ENCODE peak calls at places on chromosomes 3 and 15, in nine cellular contexts. F is GM23338, E is HepG2, U is Panc1, R is upper lobe of left lung, T is sigmoid colon, B is stomach, K is suprapubic skin, Q is HCT116. Y is an unnamed sample.

GRCh38 chr15:51621917-51622268 is 678 bp downstream of the DMXL2 start:
- DNase-seq in F (peak), B (peak), E (peak), R (peak), Q (peak), U (no peak), T (peak), K (peak), Y (peak)

GRCh38 chr3:71078723-71079525 is 504.6 kb downstream of the FOXP1 start:
- DNase-seq in K (no peak), Q (no peak), F (no peak), T (no peak), E (no peak), R (no peak), B (no peak), U (no peak), Y (no peak)

GRCh38 chr15:38004218-38004848 is 69.9 kb downstream of the TMCO5A start:
- DNase-seq in Q (no peak), F (no peak), U (no peak), E (no peak), K (no peak), B (no peak), R (no peak), T (no peak), Y (no peak)

GRCh38 chr3:72133329-72134011 is 348.5 kb upstream of the PROK2 start:
- DNase-seq in E (peak), R (no peak), Q (no peak), T (no peak), F (no peak), U (no peak), K (no peak), B (no peak), Y (no peak)

GRCh38 chr3:81622395-81622794 is 139.1 kb downstream of the GBE1 start:
- DNase-seq in F (no peak), K (no peak), U (no peak), T (no peak), Q (no peak), B (no peak), R (no peak), E (no peak), Y (no peak)

GRCh38 chr3:57446318-57446841 is 97.8 kb downstream of the DNAH12 start:
- DNase-seq in E (no peak), F (no peak), R (no peak), Q (no peak), K (no peak), T (no peak), U (no peak), B (no peak), Y (no peak)

GRCh38 chr3:110063178-110063577 is 725.8 kb upstream of the DPPA4 start:
- DNase-seq in U (no peak), F (no peak), T (no peak), Q (no peak), B (no peak), R (no peak), K (no peak), E (no peak), Y (no peak)

GRCh38 chr15:72167445-72167844 is 30.1 kb downstream of the GRAMD2A start:
- DNase-seq in B (no peak), Q (no peak), U (no peak), F (no peak), K (no peak), R (no peak), E (no peak), T (no peak), Y (no peak)

GRCh38 chr3:42680256-42680655 is 5.1 kb upstream of the KLHL40 start:
- DNase-seq in B (no peak), Q (no peak), T (peak), F (no peak), U (no peak), E (no peak), R (no peak), K (no peak), Y (no peak)

GRCh38 chr3:153268564-153269279 is 106.7 kb downstream of the RAP2B start:
- DNase-seq in U (no peak), Q (no peak), K (no peak), T (no peak), E (no peak), F (no peak), R (peak), B (no peak), Y (no peak)

GRCh38 chr3:14424711-14425573 is 22.5 kb downstream of the SLC6A6 start:
- DNase-seq in R (no peak), B (no peak), U (no peak), Q (no peak), T (no peak), F (peak), K (no peak), E (no peak), Y (no peak)

GRCh38 chr15:84582583-84583157 is 18.1 kb upstream of the ZSCAN2 start:
- DNase-seq in R (no peak), T (no peak), B (no peak), E (no peak), Q (no peak), K (no peak), U (no peak), F (no peak), Y (no peak)

GRCh38 chr3:62662680-62663079 is 212.5 kb downstream of the CADPS start:
- DNase-seq in Q (no peak), K (no peak), T (no peak), E (no peak), F (no peak), U (no peak), R (no peak), B (no peak), Y (no peak)

GRCh38 chr3:52844290-52844985 is 9.6 kb upstream of the MUSTN1 start:
- DNase-seq in U (no peak), K (no peak), F (no peak), T (no peak), B (no peak), E (peak), Q (no peak), R (no peak), Y (no peak)

GRCh38 chr3:122598556-122598955 is 21.1 kb downstream of the PARP15 start:
- DNase-seq in K (no peak), Q (no peak), F (no peak), R (no peak), B (no peak), T (no peak), U (no peak), E (no peak), Y (no peak)

GRCh38 chr15:70327328-70328136 is 229.8 kb upstream of the TLE3 start:
- DNase-seq in R (no peak), B (no peak), U (no peak), T (no peak), Q (no peak), K (no peak), E (no peak), F (no peak), Y (no peak)

GRCh38 chr3:135771760-135772159 is 193.8 kb upstream of the PPP2R3A start:
- DNase-seq in E (no peak), Q (no peak), T (no peak), F (no peak), R (no peak), U (no peak), K (no peak), B (no peak), Y (no peak)

GRCh38 chr3:169659858-169660614 is 3.5 kb downstream of the MECOM start:
- DNase-seq in K (no peak), T (no peak), Q (no peak), F (peak), U (no peak), B (peak), E (no peak), R (no peak), Y (no peak)

GRCh38 chr3:53628546-53629395 is 134.4 kb downstream of the CACNA1D start:
- DNase-seq in K (no peak), F (no peak), R (no peak), B (peak), E (no peak), Q (no peak), U (no peak), T (no peak), Y (no peak)

GRCh38 chr3:197674741-197675567 is 61.8 kb downstream of the RUBCN start:
- DNase-seq in F (no peak), R (peak), E (no peak), U (no peak), Q (no peak), K (no peak), B (no peak), T (no peak), Y (no peak)

GRCh38 chr15:80689716-80690115 is 5.4 kb upstream of the ABHD17C start:
- DNase-seq in R (no peak), F (no peak), K (no peak), E (no peak), Q (no peak), T (no peak), U (no peak), B (no peak), Y (no peak)

GRCh38 chr3:30741870-30742269 is 135.5 kb downstream of the TGFBR2 start:
- DNase-seq in Q (no peak), B (no peak), K (no peak), T (no peak), U (no peak), F (no peak), R (no peak), E (no peak), Y (no peak)

GRCh38 chr15:36265422-36265821 is 314.0 kb upstream of the CDIN1 start:
- DNase-seq in U (no peak), F (no peak), E (no peak), K (no peak), B (no peak), Q (no peak), T (no peak), R (no peak), Y (no peak)

GRCh38 chr15:74788716-74789151 is 6.9 kb downstream of the CSK start:
- DNase-seq in F (peak), E (no peak), T (no peak), K (no peak), R (no peak), B (no peak), Q (no peak), U (no peak), Y (peak)

GRCh38 chr3:138317687-138318086 is 12.0 kb downstream of the NME9 start:
- DNase-seq in B (no peak), Q (no peak), T (no peak), E (no peak), R (no peak), U (no peak), F (no peak), K (no peak), Y (no peak)

GRCh38 chr15:90562669-90563068 is 32.9 kb downstream of the CRTC3 start:
- DNase-seq in K (no peak), F (no peak), U (no peak), E (no peak), Q (no peak), B (no peak), R (no peak), T (no peak), Y (no peak)

GRCh38 chr3:151553873-151554272 is 93.0 kb upstream of the IGSF10 start:
- DNase-seq in R (no peak), Q (no peak), E (no peak), K (no peak), T (peak), U (no peak), F (no peak), B (no peak), Y (no peak)

GRCh38 chr3:146156060-146156459 is 4.9 kb downstream of the PLOD2 start:
- DNase-seq in F (no peak), Q (no peak), U (no peak), E (no peak), B (no peak), T (no peak), R (no peak), K (no peak), Y (no peak)

GRCh38 chr15:85318048-85318731 is 62.2 kb upstream of the AKAP13 start:
- DNase-seq in Q (peak), B (peak), T (no peak), E (no peak), K (no peak), U (no peak), F (no peak), R (no peak), Y (no peak)

GRCh38 chr3:178810173-178810572 is 261.4 kb downstream of the ZMAT3 start:
- DNase-seq in R (no peak), E (no peak), Q (no peak), F (peak), K (no peak), U (no peak), B (no peak), T (no peak), Y (no peak)

GRCh38 chr15:73986055-73986775 is 5.9 kb downstream of the STOML1 start:
- DNase-seq in T (no peak), E (no peak), K (no peak), U (no peak), F (no peak), B (no peak), R (no peak), Q (no peak), Y (no peak)

GRCh38 chr3:143775401-143775970 is 72.8 kb downstream of the SLC9A9 start:
- DNase-seq in R (no peak), B (no peak), K (no peak), F (peak), T (no peak), E (peak), Q (peak), U (peak), Y (peak)

GRCh38 chr3:171056528-171056927 is 30.0 kb upstream of the SLC2A2 start:
- DNase-seq in K (no peak), R (no peak), E (peak), Q (no peak), T (no peak), B (no peak), U (no peak), F (no peak), Y (no peak)

GRCh38 chr3:53554559-53555511 is 60.4 kb downstream of the CACNA1D start:
- DNase-seq in U (no peak), K (no peak), R (no peak), T (no peak), Q (no peak), B (no peak), F (no peak), E (no peak), Y (no peak)

GRCh38 chr3:170605490-170605889 is 19.6 kb upstream of the SLC7A14 start:
- DNase-seq in K (no peak), E (no peak), Q (no peak), R (no peak), T (no peak), B (no peak), F (no peak), U (no peak), Y (no peak)

GRCh38 chr3:180433172-180433571 is 168.8 kb upstream of the TTC14 start:
- DNase-seq in B (no peak), E (no peak), F (no peak), U (no peak), K (no peak), T (no peak), R (no peak), Q (no peak), Y (no peak)

GRCh38 chr3:55270976-55271375 is 216.1 kb downstream of the WNT5A start:
- DNase-seq in B (no peak), Q (no peak), K (no peak), R (no peak), T (no peak), E (peak), F (no peak), U (no peak), Y (no peak)

GRCh38 chr15:77507911-77508310 is 87.2 kb downstream of the HMG20A start:
- DNase-seq in R (no peak), K (no peak), F (no peak), U (no peak), B (peak), T (peak), E (peak), Q (peak), Y (no peak)

GRCh38 chr3:58679974-58680656 is 13.5 kb upstream of the FAM3D start:
- DNase-seq in B (no peak), T (no peak), E (no peak), F (no peak), R (no peak), U (no peak), Q (no peak), K (no peak), Y (no peak)

GRCh38 chr3:153080778-153081240 is 81.2 kb upstream of the RAP2B start:
- DNase-seq in R (no peak), U (no peak), Q (no peak), T (no peak), B (no peak), F (no peak), K (no peak), E (no peak), Y (no peak)

GRCh38 chr3:22939349-22939748 is 263.8 kb upstream of the UBE2E2 start:
- DNase-seq in R (no peak), F (no peak), U (no peak), T (no peak), Q (no peak), K (no peak), E (no peak), B (no peak), Y (no peak)

GRCh38 chr3:22940285-22940684 is 262.8 kb upstream of the UBE2E2 start:
- DNase-seq in T (no peak), F (no peak), U (no peak), E (no peak), B (no peak), R (no peak), K (no peak), Q (no peak), Y (no peak)

GRCh38 chr3:22938739-22939138 is 264.4 kb upstream of the UBE2E2 start:
- DNase-seq in K (no peak), U (no peak), R (no peak), E (no peak), T (no peak), B (no peak), F (no peak), Q (no peak), Y (no peak)

GRCh38 chr3:22934973-22935372 is 268.2 kb upstream of the UBE2E2 start:
- DNase-seq in T (no peak), K (no peak), R (no peak), E (no peak), U (no peak), F (no peak), Q (no peak), B (no peak), Y (no peak)

GRCh38 chr3:22937536-22937935 is 265.6 kb upstream of the UBE2E2 start:
- DNase-seq in F (no peak), Q (no peak), K (no peak), U (no peak), R (no peak), T (no peak), E (no peak), B (no peak), Y (no peak)
- TF ChIP-seq POLR2AphosphoS5 in F (no peak), Q (no peak), K (no peak), U (no peak), R (no peak), T (peak), E (no peak), B (no peak), Y (no peak)

GRCh38 chr3:129441782-129442181 is 1.8 kb downstream of the IFT122 start:
- DNase-seq in T (no peak), F (no peak), K (no peak), Q (no peak), U (no peak), R (no peak), B (no peak), E (no peak), Y (no peak)
- TF ChIP-seq POLR2AphosphoS5 in T (no peak), F (no peak), K (no peak), Q (no peak), U (no peak), R (no peak), B (no peak), E (no peak), Y (no peak)

GRCh38 chr3:101193957-101194356 is 126.4 kb downstream of the IMPG2 start:
- DNase-seq in F (no peak), B (no peak), R (no peak), U (no peak), Q (no peak), T (no peak), K (no peak), E (no peak), Y (no peak)
- TF ChIP-seq POLR2AphosphoS5 in F (no peak), B (no peak), R (no peak), U (no peak), Q (no peak), T (no peak), K (no peak), E (no peak), Y (no peak)

GRCh38 chr15:33194704-33195261 is at the start of gene FMN1:
- DNase-seq in Q (peak), K (peak), F (peak), U (peak), T (peak), E (no peak), B (peak), R (peak), Y (peak)
- TF ChIP-seq POLR2AphosphoS5 in Q (no peak), K (no peak), F (no peak), U (peak), T (no peak), E (no peak), B (peak), R (peak), Y (no peak)

DNA sequence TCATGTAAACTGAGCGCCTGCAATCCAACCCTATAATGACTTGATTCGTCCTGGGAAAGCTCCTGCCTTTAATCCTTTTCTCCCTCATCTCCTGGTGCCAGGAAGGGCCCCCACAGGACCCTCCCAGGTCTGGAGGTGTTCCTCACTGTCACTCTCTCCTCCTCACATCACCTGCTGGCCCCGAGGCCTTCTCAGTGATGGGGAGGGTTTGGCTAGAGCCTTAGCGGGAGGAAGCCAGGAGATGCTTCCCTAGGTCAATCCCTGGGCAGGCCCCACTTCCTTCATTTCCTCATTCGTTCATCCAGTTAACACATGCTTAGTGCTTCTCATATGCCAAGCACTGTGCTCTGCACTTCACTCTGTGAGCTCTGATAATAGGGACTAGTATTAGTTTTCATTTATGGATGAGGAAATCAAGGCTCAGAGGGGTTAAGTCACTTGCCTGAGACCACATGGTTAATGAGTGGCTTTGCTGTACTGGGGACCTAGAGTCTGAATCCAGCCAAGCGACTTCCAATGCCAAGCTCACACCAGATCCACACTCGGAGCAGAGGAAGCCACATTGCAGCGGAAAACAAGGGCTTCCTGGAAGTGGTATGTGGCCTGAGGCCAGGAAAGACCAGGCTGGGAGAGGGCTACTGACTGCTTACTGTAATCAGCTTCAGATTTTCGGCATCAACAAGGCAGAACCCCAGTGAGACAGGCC is 50.3 kb upstream of the CHRNB4 start:
- DNase-seq in Q (no peak), R (no peak), U (no peak), F (no peak), T (no peak), E (no peak), B (peak), K (peak), Y (no peak)
- TF ChIP-seq POLR2AphosphoS5 in Q (no peak), R (no peak), U (no peak), F (no peak), T (no peak), E (no peak), B (no peak), K (no peak), Y (no peak)

GRCh38 chr3:64888840-64889239 is 201.0 kb upstream of the ADAMTS9 start:
- DNase-seq in R (no peak), B (no peak), K (no peak), E (no peak), F (no peak), Q (no peak), T (no peak), U (no peak), Y (no peak)
- TF ChIP-seq POLR2AphosphoS5 in R (no peak), B (no peak), K (no peak), E (no peak), F (no peak), Q (no peak), T (no peak), U (no peak), Y (no peak)

GRCh38 chr15:66742286-66742685 is 40.2 kb downstream of the SMAD6 start:
- DNase-seq in T (no peak), F (no peak), U (no peak), K (no peak), Q (no peak), B (no peak), E (no peak), R (no peak), Y (no peak)

GRCh38 chr15:66738595-66738994 is 36.6 kb downstream of the SMAD6 start:
- DNase-seq in K (no peak), R (no peak), T (peak), F (no peak), Q (no peak), U (no peak), E (no peak), B (no peak), Y (no peak)

GRCh38 chr15:66741646-66742045 is 39.6 kb downstream of the SMAD6 start:
- DNase-seq in Q (no peak), R (no peak), F (no peak), T (no peak), K (no peak), U (no peak), B (no peak), E (no peak), Y (no peak)

GRCh38 chr15:66739287-66739686 is 37.3 kb downstream of the SMAD6 start:
- DNase-seq in R (no peak), F (no peak), E (no peak), B (no peak), T (peak), Q (no peak), K (no peak), U (no peak), Y (no peak)

DNA sequence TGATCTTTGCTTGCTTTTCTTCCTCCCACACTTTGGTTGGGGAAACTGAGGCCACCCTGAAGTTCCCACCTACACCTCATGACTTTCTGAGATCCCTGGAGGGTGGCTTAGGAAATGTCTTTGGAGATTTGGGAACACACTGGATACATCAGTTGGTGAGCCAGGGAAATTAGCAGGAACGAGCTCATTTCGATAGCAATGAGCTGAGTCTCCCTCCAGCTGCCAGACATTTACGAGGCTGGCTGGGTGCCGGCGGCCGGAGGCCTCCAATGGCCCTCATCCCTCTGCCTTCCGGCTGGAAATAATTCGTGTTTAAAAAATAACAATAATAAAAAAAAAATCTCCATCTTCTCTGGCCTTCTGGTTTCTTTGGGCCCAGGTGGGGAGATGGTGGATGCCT is 38.8 kb downstream of the SMAD6 start:
- DNase-seq in E (no peak), B (no peak), Q (no peak), F (no peak), R (peak), T (peak), U (no peak), K (no peak), Y (no peak)
- TF ChIP-seq POLR2AphosphoS5 in E (no peak), B (no peak), Q (no peak), F (no peak), R (no peak), T (no peak), U (no peak), K (no peak), Y (no peak)

Y was measured in GM12892.